ENCODE peak calls at places on chromosomes 12 and 14, in five cellular contexts. C is PC-3, Q is MM.1S, A is neural progenitor cell, K is SK-N-SH. Z is an unnamed sample.

GRCh38 chr12:68789144-68789878 is 18.7 kb upstream of the MDM2 start:
- DNase-seq in C (no peak), A (no peak), Q (no peak), K (no peak), Z (no peak)

GRCh38 chr12:101230547-101230946 is 20.5 kb upstream of the SLC5A8 start:
- DNase-seq in Q (no peak), K (no peak), C (peak; percentile 72), A (no peak), Z (peak; percentile 11)

GRCh38 chr12:15796493-15797141 is 7.4 kb upstream of the EPS8 start:
- DNase-seq in A (no peak), C (peak; percentile 79), K (no peak), Q (no peak), Z (no peak)

GRCh38 chr14:95183532-95184412 is 26.4 kb upstream of the DICER1 start:
- DNase-seq in C (no peak), K (no peak), A (no peak), Q (no peak), Z (no peak)

GRCh38 chr14:99345472-99345871 is 73.5 kb upstream of the BCL11B start:
- DNase-seq in K (no peak), C (no peak), A (no peak), Q (no peak), Z (no peak)

GRCh38 chr14:41607119-41607785 is 576 bp downstream of the LRFN5 start:
- DNase-seq in Q (no peak), C (no peak), A (peak; percentile 43), K (no peak), Z (peak; percentile 41)

GRCh38 chr12:105986779-105987686 is 151.7 kb downstream of the NUAK1 start:
- DNase-seq in K (no peak), Q (peak; percentile 55), C (no peak), A (no peak), Z (no peak)

GRCh38 chr14:69093551-69094421 is 59.1 kb downstream of the DCAF5 start:
- DNase-seq in A (peak; percentile 39), K (no peak), Q (no peak), C (peak; percentile 27), Z (peak; percentile 13)

GRCh38 chr12:19605720-19606119 is 166.4 kb downstream of the AEBP2 start:
- DNase-seq in A (no peak), C (no peak), Q (no peak), K (no peak), Z (no peak)

GRCh38 chr12:104971276-104971675 is 13.2 kb upstream of the SLC41A2 start:
- DNase-seq in C (no peak), Q (no peak), A (no peak), K (no peak), Z (no peak)

GRCh38 chr12:49558526-49558925 is 9.4 kb downstream of the MCRS1 start:
- DNase-seq in C (no peak), K (no peak), A (no peak), Q (no peak), Z (no peak)

DNA sequence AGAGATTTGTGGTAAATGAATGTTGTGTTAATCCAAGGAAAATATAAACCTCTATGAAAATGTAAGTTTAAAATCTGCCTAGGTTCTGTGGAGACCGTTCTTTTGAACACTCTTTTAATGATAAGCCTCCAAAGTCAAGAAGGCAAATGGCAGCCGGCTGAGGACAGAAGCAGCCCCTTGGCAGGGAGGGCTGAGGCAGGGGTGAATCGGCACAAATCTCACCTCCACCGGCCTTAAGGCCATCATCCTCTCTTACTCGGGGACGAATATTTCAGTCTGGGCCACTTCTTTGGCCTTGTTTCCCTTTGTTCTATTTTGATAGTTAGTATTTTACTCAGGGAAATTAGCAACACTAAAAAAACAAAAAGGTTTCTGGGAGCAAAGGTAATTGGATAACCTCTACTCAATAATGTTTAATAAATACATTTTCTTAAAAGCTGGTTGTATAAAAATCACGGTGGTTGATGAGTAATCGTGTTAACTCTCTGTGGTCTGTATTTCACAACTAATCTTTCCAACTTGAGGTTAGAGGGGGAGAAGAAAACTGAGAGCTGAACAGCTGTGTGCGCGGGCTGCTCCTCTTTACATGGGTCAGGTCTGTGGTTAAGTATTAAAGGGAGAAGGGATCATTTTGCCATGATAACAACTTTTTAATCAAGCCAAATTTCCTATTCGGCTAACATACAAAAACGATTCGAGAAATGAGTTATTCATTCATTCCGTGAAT is 18.6 kb downstream of the LGMN start:
- DNase-seq in A (no peak), Q (no peak), C (peak; percentile 88), K (no peak), Z (no peak)
- H3F3A ChIP-seq in A (peaks cover 4% of the 10 kb centered on the region), Q (no peaks in the 10 kb centered on the region), C (no peaks in the 10 kb centered on the region), K (peaks cover 8% of the 10 kb centered on the region), Z (no peaks in the 10 kb centered on the region)

GRCh38 chr12:121227294-121227693 is 17.4 kb downstream of the P2RX4 start:
- DNase-seq in C (peak; percentile 91), K (no peak), Q (peak; percentile 81), A (no peak), Z (no peak)
- TF ChIP-seq CTCF in C (no peak), K (no peak), Q (no peak), A (no peak), Z (no peak)

GRCh38 chr14:21924479-21924878 is 250.9 kb upstream of the OR4E1 start:
- DNase-seq in Q (peak; percentile 46), K (no peak), C (no peak), A (peak; percentile 10), Z (peak; percentile 53)
- TF ChIP-seq EZH2phosphoT487 in Q (no peak), K (no peak), C (no peak), A (no peak), Z (no peak)

DNA sequence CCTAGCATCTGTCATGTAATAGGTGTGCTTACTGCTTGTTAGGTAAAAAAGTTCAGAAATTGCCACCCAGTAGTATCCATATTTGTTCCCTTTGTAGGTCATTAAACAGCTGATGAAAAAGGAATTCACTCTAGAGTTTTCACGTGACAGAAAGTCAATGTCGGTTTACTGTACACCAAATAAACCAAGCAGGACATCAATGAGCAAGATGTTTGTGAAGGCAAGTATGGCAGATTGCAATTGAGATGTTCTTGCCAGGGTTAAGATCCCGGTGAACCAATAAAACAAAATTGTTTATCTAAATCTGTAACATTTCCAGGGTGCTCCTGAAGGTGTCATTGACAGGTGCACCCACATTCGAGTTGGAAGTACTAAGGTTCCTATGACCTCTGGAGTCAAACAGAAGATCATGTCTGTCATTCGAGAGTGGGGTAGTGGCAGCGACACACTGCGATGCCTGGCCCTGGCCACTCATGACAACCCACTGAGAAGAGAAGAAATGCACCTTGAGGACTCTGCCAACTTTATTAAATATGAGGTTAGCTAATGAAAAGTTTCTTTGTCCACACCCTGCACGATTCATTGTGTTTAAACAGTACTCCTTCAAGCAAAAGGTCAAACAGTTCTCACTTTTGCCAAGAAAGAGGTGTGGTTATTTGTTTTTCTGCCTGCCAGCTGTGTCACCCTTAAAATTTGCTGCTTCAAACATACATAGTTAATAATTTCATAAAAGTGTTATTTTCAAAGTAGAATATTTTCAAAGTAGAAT is 58.3 kb downstream of the ATP2A2 start:
- DNase-seq in K (no peak), Q (no peak), A (no peak), C (peak; percentile 71), Z (no peak)
- H3F3A ChIP-seq in K (peaks cover 14% of the 10 kb centered on the region), Q (no peaks in the 10 kb centered on the region), A (peaks cover 6% of the 10 kb centered on the region), C (peaks cover 8% of the 10 kb centered on the region), Z (peaks cover 23% of the 10 kb centered on the region)

DNA sequence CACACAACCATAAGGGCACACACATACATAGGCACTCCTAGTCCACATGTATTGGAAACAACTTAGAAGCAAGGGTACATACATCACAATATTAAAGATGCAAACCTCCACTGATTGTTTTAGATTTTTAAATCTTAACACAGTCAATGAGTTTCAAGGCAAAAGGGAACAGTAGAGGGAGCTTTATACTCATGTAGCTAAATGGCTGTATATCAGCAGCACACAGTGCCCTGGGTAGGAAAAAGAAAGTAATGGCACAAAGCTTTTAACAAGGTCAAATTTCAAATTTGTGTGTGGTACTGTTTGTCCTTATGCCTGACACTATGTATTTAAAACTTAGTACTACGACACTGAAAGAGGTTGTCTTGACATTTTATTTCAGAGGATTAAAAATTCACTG is 262.0 kb downstream of the MED13L start:
- DNase-seq in Q (peak; percentile 8), K (peak; percentile 15), A (peak; percentile 35), C (peak; percentile 74), Z (peak; percentile 54)
- TF ChIP-seq CTCF in Q (peak; percentile 22), K (peak; percentile 70), A (peak; percentile 53), C (peak; percentile 87), Z (peak; percentile 55)

GRCh38 chr12:6468283-6468575 is 2.2 kb downstream of the VAMP1 start:
- DNase-seq in K (no peak), A (no peak), C (peak; percentile 26), Q (no peak), Z (no peak)

GRCh38 chr12:6471992-6472366 is 1.5 kb upstream of the VAMP1 start:
- DNase-seq in Q (no peak), A (no peak), K (no peak), C (no peak), Z (no peak)

GRCh38 chr12:6469609-6470374 is 685 bp downstream of the VAMP1 start:
- DNase-seq in C (no peak), Q (peak; percentile 21), K (no peak), A (peak; percentile 52), Z (peak; percentile 59)

GRCh38 chr12:6470375-6471163 is at the start of gene VAMP1:
- DNase-seq in K (peak; percentile 97), Q (peak; percentile 97), C (peak; percentile 87), A (peak; percentile 100), Z (peak; percentile 99)

GRCh38 chr12:6469092-6469491 is 1.4 kb downstream of the VAMP1 start:
- DNase-seq in C (no peak), K (no peak), A (no peak), Q (no peak), Z (no peak)
- TF ChIP-seq EZH2phosphoT487 in C (no peak), K (no peak), A (no peak), Q (no peak), Z (no peak)